ENCODE peak calls at places on chromosomes 1 and 21, in five cellular contexts. M is H7, Q is lower lobe of right lung, Z is PC-3, R is endodermal cell. I is an unnamed sample.
A peak's percentile ranks its signal among the peaks of the same experiment; 100 is the strongest.

GRCh38 chr1:14118691-14119485 is 418.9 kb downstream of the PRDM2 start:
- DNase-seq in M (no peak), R (no peak), Z (no peak), Q (no peak), I (no peak)

GRCh38 chr1:199639453-199639852 is 388.1 kb upstream of the NR5A2 start:
- DNase-seq in Z (no peak), R (no peak), M (no peak), Q (no peak), I (no peak)

GRCh38 chr21:41916888-41917433 is 36.9 kb downstream of the C2CD2 start:
- DNase-seq in Z (no peak), M (no peak), R (no peak), Q (no peak), I (no peak)

GRCh38 chr1:45299981-45300668 is 26.6 kb upstream of the HPDL start:
- DNase-seq in Q (no peak), M (peak; percentile 73), Z (peak; percentile 81), R (peak; percentile 78), I (peak; percentile 23)

GRCh38 chr1:98702976-98703375 is 41.5 kb downstream of the SNX7 start:
- DNase-seq in R (no peak), Z (peak; percentile 25), M (no peak), Q (no peak), I (peak; percentile 3)

GRCh38 chr1:157137773-157138219 is 399 bp downstream of the ETV3 start:
- DNase-seq in Q (no peak), Z (no peak), R (no peak), M (no peak), I (no peak)

GRCh38 chr21:43903451-43904091 is 38.5 kb downstream of the AGPAT3 start:
- DNase-seq in Q (peak; percentile 86), M (peak; percentile 67), Z (no peak), R (no peak), I (no peak)

GRCh38 chr1:58968360-58968952 is 184.6 kb upstream of the JUN start:
- DNase-seq in Z (no peak), Q (peak; percentile 63), M (no peak), R (no peak), I (peak; percentile 77)

GRCh38 chr1:94382163-94382562 is 36.0 kb upstream of the ABCD3 start:
- DNase-seq in Z (no peak), R (no peak), Q (peak; percentile 81), M (no peak), I (no peak)

GRCh38 chr1:29649375-29650040 is 413.2 kb downstream of the PTPRU start:
- DNase-seq in R (peak; percentile 30), Z (peak; percentile 96), Q (no peak), M (peak; percentile 8), I (no peak)

GRCh38 chr1:33918368-33918767 is 54.5 kb downstream of the HMGB4 start:
- DNase-seq in Q (no peak), R (no peak), Z (no peak), M (no peak), I (peak; percentile 17)

GRCh38 chr21:42781981-42782722 is 97.2 kb downstream of the WDR4 start:
- DNase-seq in M (peak; percentile 50), R (no peak), Z (no peak), Q (no peak), I (no peak)

GRCh38 chr1:246580497-246581047 is 14.3 kb downstream of the CNST start:
- DNase-seq in Z (no peak), Q (no peak), M (no peak), R (no peak), I (no peak)

GRCh38 chr1:172238969-172239368 is 181.5 kb upstream of the C1orf105 start:
- DNase-seq in R (no peak), Q (no peak), M (no peak), Z (no peak), I (no peak)

GRCh38 chr1:115545791-115546733 is 95.7 kb upstream of the VANGL1 start:
- DNase-seq in Z (peak; percentile 97), M (peak; percentile 72), Q (no peak), R (peak; percentile 93), I (peak; percentile 98)

GRCh38 chr21:45709696-45710268 is 66.3 kb downstream of the PCBP3 start:
- DNase-seq in R (no peak), M (no peak), Q (no peak), Z (peak; percentile 3), I (no peak)

GRCh38 chr21:26909972-26910371 is 56.9 kb downstream of the ADAMTS5 start:
- DNase-seq in R (peak; percentile 82), Q (no peak), M (peak; percentile 38), Z (peak; percentile 25), I (no peak)

DNA sequence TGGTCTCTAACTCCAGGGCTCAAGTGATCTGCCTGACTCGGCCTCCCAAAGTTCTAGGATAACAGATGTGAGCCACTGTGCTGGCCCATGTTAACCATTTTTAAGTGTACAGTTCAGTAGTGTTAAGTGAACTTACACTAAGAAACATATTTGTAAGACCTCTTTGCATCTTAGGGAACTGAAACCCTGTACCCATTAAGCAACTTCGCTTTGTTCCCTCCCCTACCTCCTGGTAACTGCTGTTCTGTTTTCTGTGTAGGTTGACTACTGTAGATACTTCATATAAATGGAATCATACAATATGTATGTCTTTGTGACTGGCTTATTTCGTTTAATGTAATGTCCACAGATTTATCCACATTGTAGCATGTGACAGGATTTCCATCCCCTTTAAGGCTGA is 11.0 kb downstream of the NUDC start:
- DNase-seq in Z (no peak), R (no peak), Q (no peak), M (no peak), I (no peak)
- H3K36me3 ChIP-seq in Z (peaks cover 47% of the 10 kb centered on the region), R (peaks cover 69% of the 10 kb centered on the region), Q (peaks cover 76% of the 10 kb centered on the region), M (peaks cover 8% of the 10 kb centered on the region), I (peaks cover 71% of the 10 kb centered on the region)

DNA sequence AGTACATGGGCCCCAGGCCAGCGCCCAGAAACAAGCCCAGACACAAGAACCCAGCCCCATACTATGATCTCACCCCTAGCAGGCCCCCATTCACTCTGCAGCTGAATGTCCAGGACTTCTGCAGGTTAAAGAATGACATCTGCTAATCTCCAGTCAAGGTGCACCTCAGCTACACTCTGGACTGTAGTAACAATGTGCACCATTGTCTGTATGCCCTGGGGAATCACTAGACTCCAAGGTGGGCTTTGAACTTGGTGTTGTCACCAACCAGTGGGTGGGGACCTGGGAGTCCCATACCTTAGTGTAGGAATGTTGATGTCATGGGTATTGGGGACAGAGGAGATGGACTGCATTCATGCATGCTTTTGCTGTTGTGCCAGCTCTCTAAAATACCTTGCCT is 10.3 kb downstream of the KCNE1 start:
- DNase-seq in R (no peak), Q (no peak), M (no peak), Z (no peak), I (no peak)
- H3K36me3 ChIP-seq in R (no peaks in the 10 kb centered on the region), Q (no peaks in the 10 kb centered on the region), M (no peaks in the 10 kb centered on the region), Z (no peaks in the 10 kb centered on the region), I (no peaks in the 10 kb centered on the region)

GRCh38 chr1:200904772-200905171 is 10.1 kb downstream of the INAVA start:
- DNase-seq in R (no peak), Q (no peak), M (no peak), Z (no peak), I (no peak)

GRCh38 chr1:200901796-200902444 is 7.2 kb downstream of the INAVA start:
- DNase-seq in Z (no peak), M (no peak), Q (no peak), R (no peak), I (no peak)

GRCh38 chr1:200905411-200906052 is 10.8 kb downstream of the INAVA start:
- DNase-seq in M (no peak), Z (peak; percentile 68), Q (no peak), R (no peak), I (no peak)

GRCh38 chr1:200901350-200901749 is 6.7 kb downstream of the INAVA start:
- DNase-seq in M (no peak), Q (no peak), R (no peak), Z (no peak), I (no peak)

GRCh38 chr1:200903793-200904192 is 9.1 kb downstream of the INAVA start:
- DNase-seq in Q (no peak), M (no peak), Z (no peak), R (no peak), I (no peak)
- H3K36me3 ChIP-seq in Q (no peaks in the 10 kb centered on the region), M (peaks cover 35% of the 10 kb centered on the region), Z (peaks cover 81% of the 10 kb centered on the region), R (peaks cover 49% of the 10 kb centered on the region), I (no peaks in the 10 kb centered on the region)

GRCh38 chr1:197184190-197184589 is 37.7 kb upstream of the ASPM start:
- DNase-seq in Z (no peak), R (no peak), Q (no peak), M (no peak), I (no peak)
- H3K36me3 ChIP-seq in Z (peaks cover 27% of the 10 kb centered on the region), R (peaks cover 83% of the 10 kb centered on the region), Q (peaks cover 86% of the 10 kb centered on the region), M (peaks cover 3% of the 10 kb centered on the region), I (peaks cover 39% of the 10 kb centered on the region)